ENCODE peak calls at places on chromosomes 12 and 14, in four cellular contexts. Q is fibroblast of pulmonary artery, F is trophoblast cell, B is HEK293T. M is an unnamed sample.

GRCh38 chr12:59595097-59595496 is 732 bp upstream of the SLC16A7 start:
- DNase-seq in Q (no peak), F (no peak), B (no peak), M (no peak)

GRCh38 chr12:59808317-59808910 is 212.6 kb downstream of the SLC16A7 start:
- DNase-seq in Q (peak), F (peak), B (peak), M (peak)

GRCh38 chr12:28622416-28622815 is 432.2 kb downstream of the CCDC91 start:
- DNase-seq in Q (peak), F (no peak), B (no peak), M (no peak)

GRCh38 chr14:81459912-81460311 is 59.8 kb upstream of the STON2 start:
- DNase-seq in Q (no peak), F (no peak), B (no peak), M (no peak)

GRCh38 chr12:127773520-127773919 is 493.4 kb upstream of the TMEM132C start:
- DNase-seq in Q (no peak), F (no peak), B (peak), M (no peak)

GRCh38 chr14:21229821-21230220 is 39.4 kb downstream of the HNRNPC start:
- DNase-seq in Q (no peak), F (no peak), B (no peak), M (no peak)

GRCh38 chr14:102776761-102777710 is at the start of gene TRAF3:
- DNase-seq in Q (peak), F (peak), B (peak), M (peak)

GRCh38 chr12:55847603-55848329 is 5.0 kb upstream of the MMP19 start:
- DNase-seq in Q (peak), F (peak), B (peak), M (peak)

GRCh38 chr14:71728386-71728785 is 203.8 kb upstream of the RGS6 start:
- DNase-seq in Q (no peak), F (no peak), B (no peak), M (no peak)

GRCh38 chr12:806116-806805 is 53.9 kb downstream of the WNK1 start:
- DNase-seq in Q (peak), F (no peak), B (peak), M (no peak)

GRCh38 chr12:237026-237815 is 23.3 kb upstream of the SLC6A12 start:
- DNase-seq in Q (no peak), F (no peak), B (no peak), M (no peak)

GRCh38 chr12:70732287-70732686 is 95.1 kb upstream of the PTPRB start:
- DNase-seq in Q (no peak), F (no peak), B (no peak), M (no peak)

GRCh38 chr12:25784669-25785068 is 173.8 kb upstream of the RASSF8 start:
- DNase-seq in Q (no peak), F (no peak), B (no peak), M (no peak)

GRCh38 chr12:13114251-13115052 is 11.0 kb upstream of the GSG1 start:
- DNase-seq in Q (no peak), F (no peak), B (no peak), M (no peak)

GRCh38 chr12:42291680-42292079 is 34.2 kb downstream of the ZCRB1 start:
- DNase-seq in Q (no peak), F (peak), B (no peak), M (no peak)

GRCh38 chr12:116389990-116390655 is 112.6 kb upstream of the MED13L start:
- DNase-seq in Q (peak), F (peak), B (no peak), M (peak)

GRCh38 chr14:44165286-44165685 is 341.8 kb downstream of the FSCB start:
- DNase-seq in Q (peak), F (no peak), B (no peak), M (no peak)

GRCh38 chr14:103847439-103847953 is at the start of gene PPP1R13B:
- DNase-seq in Q (peak), F (peak), B (peak), M (peak)

GRCh38 chr12:132558861-132559623 is 51.3 kb downstream of the LRCOL1 start:
- DNase-seq in Q (no peak), F (peak), B (no peak), M (no peak)

GRCh38 chr12:67469666-67470065 is 178.9 kb upstream of the DYRK2 start:
- DNase-seq in Q (no peak), F (no peak), B (no peak), M (no peak)

GRCh38 chr12:77667101-77667500 is 163.6 kb upstream of the NAV3 start:
- DNase-seq in Q (peak), F (peak), B (no peak), M (no peak)

GRCh38 chr12:9868951-9869306 is 225 bp downstream of the CLEC2B start:
- DNase-seq in Q (peak), F (no peak), B (no peak), M (no peak)

GRCh38 chr12:3038931-3039510 is 38.2 kb upstream of the TSPAN9 start:
- DNase-seq in Q (no peak), F (no peak), B (no peak), M (no peak)

GRCh38 chr14:52119030-52119429 is 50.2 kb upstream of the NID2 start:
- DNase-seq in Q (no peak), F (peak), B (no peak), M (peak)

GRCh38 chr14:90664911-90665695 is 151.1 kb downstream of the TTC7B start:
- DNase-seq in Q (peak), F (no peak), B (no peak), M (no peak)

GRCh38 chr12:68975811-68976210 is 42.8 kb upstream of the CPM start:
- DNase-seq in Q (no peak), F (no peak), B (no peak), M (no peak)

GRCh38 chr14:80055912-80056801 is 155.1 kb downstream of the DIO2 start:
- DNase-seq in Q (peak), F (peak), B (peak), M (peak)

GRCh38 chr14:99248761-99249171 is 23.2 kb downstream of the BCL11B start:
- DNase-seq in Q (no peak), F (no peak), B (no peak), M (no peak)

GRCh38 chr14:64899958-64900357 is 14.3 kb upstream of the CHURC1 start:
- DNase-seq in Q (no peak), F (no peak), B (no peak), M (no peak)

GRCh38 chr12:101781834-101782543 is 42.7 kb upstream of the SYCP3 start:
- DNase-seq in Q (peak), F (peak), B (no peak), M (no peak)

GRCh38 chr12:56385873-56386272 is 23.2 kb upstream of the APOF start:
- DNase-seq in Q (peak), F (no peak), B (no peak), M (no peak)

GRCh38 chr12:102642199-102642598 is 161.8 kb upstream of the IGF1 start:
- DNase-seq in Q (peak), F (no peak), B (no peak), M (no peak)